ENCODE peak calls at places on chromosomes 4 and X, in six cellular contexts. Y is ovary, X is colonic mucosa, P is spleen, F is psoas muscle, I is IMR-90. K is an unnamed sample.

GRCh38 chrX:133523094-133523493 is 107.8 kb upstream of the GPC4 start:
- DNase-seq in I (no peak), Y (no peak), X (no peak), F (peak; percentile 62), P (no peak), K (no peak)

GRCh38 chr4:86769794-86770193 is 79.4 kb downstream of the SLC10A6 start:
- DNase-seq in Y (no peak), I (no peak), X (no peak), F (no peak), P (no peak), K (no peak)

GRCh38 chr4:37890501-37891220 is at the start of gene TBC1D1:
- DNase-seq in I (no peak), X (peak; percentile 75), F (peak; percentile 94), P (peak; percentile 93), Y (peak; percentile 58), K (peak; percentile 93)

GRCh38 chr4:16846520-16847117 is 51.8 kb downstream of the LDB2 start:
- DNase-seq in F (no peak), P (no peak), X (no peak), I (no peak), Y (no peak), K (no peak)

GRCh38 chr4:107863850-107864371 is 39.2 kb downstream of the SGMS2 start:
- DNase-seq in X (peak; percentile 74), I (peak; percentile 51), F (no peak), P (no peak), Y (no peak), K (peak; percentile 61)

GRCh38 chrX:100995469-100995868 is 26.0 kb downstream of the ARL13A start:
- DNase-seq in I (peak; percentile 93), X (no peak), Y (no peak), P (no peak), F (no peak), K (no peak)

GRCh38 chr4:40579983-40580382 is 49.7 kb downstream of the RBM47 start:
- DNase-seq in X (no peak), P (no peak), I (peak; percentile 91), Y (no peak), F (no peak), K (no peak)

GRCh38 chr4:138099385-138099784 is 142.8 kb downstream of the SLC7A11 start:
- DNase-seq in F (no peak), X (no peak), P (no peak), Y (no peak), I (no peak), K (no peak)

GRCh38 chr4:109861941-109862340 is 14.0 kb downstream of the LRIT3 start:
- DNase-seq in F (no peak), I (no peak), X (no peak), P (no peak), Y (no peak), K (no peak)

GRCh38 chr4:109861271-109861670 is 13.4 kb downstream of the LRIT3 start:
- DNase-seq in Y (no peak), P (no peak), X (no peak), F (no peak), I (no peak), K (no peak)

GRCh38 chr4:109870061-109870460 is 22.2 kb downstream of the LRIT3 start:
- DNase-seq in Y (no peak), I (no peak), F (no peak), P (no peak), X (no peak), K (no peak)

DNA sequence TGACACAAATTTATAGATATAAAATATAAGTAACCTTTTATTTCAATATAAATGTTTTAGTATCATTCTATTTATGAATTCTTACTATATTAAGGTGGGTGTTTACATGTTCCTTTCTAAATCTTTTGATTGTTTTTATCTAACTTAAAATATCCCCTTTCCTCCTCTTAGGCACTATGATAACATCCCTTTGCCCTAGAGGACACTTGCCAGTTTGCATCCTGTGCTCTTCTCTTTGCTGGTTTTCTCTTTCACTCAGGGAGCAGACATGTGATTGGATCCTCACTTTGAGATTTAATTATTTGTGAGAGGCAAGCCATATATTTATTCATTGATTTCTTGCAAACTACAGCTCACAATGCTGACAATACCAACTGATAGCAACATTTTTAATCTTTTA is 16.2 kb downstream of the LRIT3 start:
- DNase-seq in I (no peak), F (no peak), P (no peak), Y (no peak), X (no peak), K (no peak)
- H3K4me3 ChIP-seq in I (no peak overlapping the region), F (no peak overlapping the region), P (no peak overlapping the region), Y (no peak overlapping the region), X (no peak overlapping the region), K (no peak overlapping the region)

GRCh38 chr4:75564023-75564422 is 8.2 kb downstream of the ODAPH start:
- DNase-seq in X (no peak), P (no peak), Y (no peak), I (no peak), F (no peak), K (no peak)

GRCh38 chr4:75557696-75558095 is 1.8 kb downstream of the ODAPH start:
- DNase-seq in Y (no peak), X (no peak), F (no peak), P (no peak), I (no peak), K (no peak)

GRCh38 chr4:75561789-75562188 is 5.9 kb downstream of the ODAPH start:
- DNase-seq in I (peak; percentile 7), Y (no peak), X (no peak), F (no peak), P (no peak), K (no peak)
- H3K27ac ChIP-seq in I (no peak overlapping the region), Y (no peak overlapping the region), X (no peak overlapping the region), F (no peak overlapping the region), P (no peak overlapping the region), K (no peak overlapping the region)

DNA sequence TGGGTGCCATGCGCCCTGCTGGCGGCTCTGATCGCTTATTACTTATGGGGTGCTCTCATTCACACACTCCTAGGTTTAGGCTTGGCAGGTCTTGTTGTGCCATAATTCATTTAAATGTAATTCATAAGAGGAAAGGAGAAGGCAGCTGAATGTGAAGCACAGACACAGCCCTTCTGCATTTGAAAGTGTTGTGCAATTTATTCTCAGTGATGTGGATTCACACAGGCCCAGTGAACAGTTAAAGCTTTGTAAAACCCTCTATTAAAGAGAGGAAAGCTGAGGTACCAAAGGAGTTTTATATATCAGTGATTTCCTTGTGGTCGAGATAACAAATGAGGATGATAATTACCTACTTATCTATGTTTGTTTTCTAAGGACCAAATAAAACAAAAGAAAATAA is 249.7 kb downstream of the C4orf33 start:
- DNase-seq in I (no peak), P (no peak), Y (no peak), F (no peak), X (no peak), K (no peak)
- H3K4me3 ChIP-seq in I (no peak overlapping the region), P (no peak overlapping the region), Y (no peak overlapping the region), F (no peak overlapping the region), X (no peak overlapping the region), K (no peak overlapping the region)

DNA sequence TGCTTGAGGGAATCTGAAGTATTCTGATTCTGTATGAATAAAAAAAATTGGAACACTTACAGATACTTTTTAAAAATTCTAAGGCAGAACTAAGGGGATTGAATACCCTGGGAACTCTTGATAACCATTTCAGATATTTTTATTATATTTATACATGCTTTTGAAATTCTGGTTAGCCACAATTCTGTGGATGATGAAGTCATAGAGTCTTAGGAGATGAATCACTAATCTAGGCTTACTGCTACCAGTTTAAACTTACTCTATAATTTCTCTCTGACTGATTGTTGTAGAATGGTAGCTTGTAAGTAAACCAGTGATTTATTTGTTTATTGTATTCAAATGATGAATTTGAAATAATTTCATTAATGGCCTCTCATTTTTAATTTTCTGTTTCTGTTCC is 11.4 kb upstream of the SLAIN2 start:
- DNase-seq in P (no peak), X (no peak), I (peak; percentile 91), F (no peak), Y (no peak), K (no peak)
- H3K27ac ChIP-seq in P (no peak overlapping the region), X (peak overlapping the region; percentile 53), I (no peak overlapping the region), F (peak overlapping the region; percentile 98), Y (no peak overlapping the region), K (peak overlapping the region; percentile 18)

GRCh38 chr4:112775801-112776200 is 138.9 kb downstream of the LARP7 start:
- DNase-seq in F (no peak), I (no peak), X (no peak), Y (no peak), P (no peak), K (no peak)

GRCh38 chr4:112767386-112767785 is 130.4 kb downstream of the LARP7 start:
- DNase-seq in X (no peak), F (no peak), I (no peak), Y (no peak), P (no peak), K (no peak)

GRCh38 chr4:112766422-112766821 is 129.5 kb downstream of the LARP7 start:
- DNase-seq in Y (no peak), X (no peak), P (no peak), I (peak; percentile 17), F (no peak), K (no peak)

GRCh38 chr4:112765317-112765989 is 128.5 kb downstream of the LARP7 start:
- DNase-seq in Y (no peak), P (no peak), I (peak; percentile 18), F (no peak), X (no peak), K (no peak)

GRCh38 chr4:112770111-112770510 is 133.2 kb downstream of the LARP7 start:
- DNase-seq in F (no peak), P (no peak), I (no peak), X (no peak), Y (no peak), K (no peak)
- H3K4me3 ChIP-seq in F (no peak overlapping the region), P (no peak overlapping the region), I (no peak overlapping the region), X (no peak overlapping the region), Y (no peak overlapping the region), K (no peak overlapping the region)